ENCODE peak calls at places on chromosome 15, in four cellular contexts. C is AG04450, R is PC-9, O is heart right ventricle. Y is an unnamed sample.

GRCh38 chr15:29818141-29818540 is 4.1 kb downstream of the TJP1 start:
- DNase-seq in O (no peak), C (no peak), R (peak; percentile 62), Y (no peak)

GRCh38 chr15:40918146-40918798 is 10.9 kb upstream of the DLL4 start:
- DNase-seq in R (no peak), O (no peak), C (no peak), Y (no peak)

GRCh38 chr15:28179270-28179669 is 80.2 kb upstream of the OCA2 start:
- DNase-seq in O (no peak), R (no peak), C (no peak), Y (no peak)

GRCh38 chr15:60383008-60383694 is 14.6 kb downstream of the ANXA2 start:
- DNase-seq in R (no peak), C (no peak), O (no peak), Y (no peak)

GRCh38 chr15:80233511-80234080 is 18.4 kb downstream of the CTXND1 start:
- DNase-seq in R (no peak), C (no peak), O (no peak), Y (no peak)

GRCh38 chr15:72850833-72851232 is 67.3 kb upstream of the ADPGK start:
- DNase-seq in R (no peak), C (no peak), O (no peak), Y (no peak)

GRCh38 chr15:70245932-70246622 is 148.4 kb upstream of the TLE3 start:
- DNase-seq in C (no peak), R (peak; percentile 74), O (no peak), Y (no peak)

GRCh38 chr15:56811586-56811985 is 78.3 kb upstream of the ZNF280D start:
- DNase-seq in O (no peak), R (no peak), C (no peak), Y (no peak)

GRCh38 chr15:75578948-75579908 is at the start of gene PTPN9:
- DNase-seq in C (peak; percentile 33), O (peak; percentile 87), R (no peak), Y (no peak)

GRCh38 chr15:33971811-33972210 is 3.5 kb downstream of the CHRM5 start:
- DNase-seq in C (no peak), R (no peak), O (no peak), Y (no peak)

GRCh38 chr15:33980159-33980558 is 11.9 kb downstream of the CHRM5 start:
- DNase-seq in C (no peak), O (no peak), R (no peak), Y (no peak)

GRCh38 chr15:33975023-33975565 is 6.8 kb downstream of the CHRM5 start:
- DNase-seq in R (no peak), O (no peak), C (no peak), Y (no peak)
- TF ChIP-seq CTCF in R (no peak), O (no peak), C (peak; percentile 19), Y (no peak)

GRCh38 chr15:25054943-25055342 is 100.2 kb downstream of the SNRPN start:
- DNase-seq in C (no peak), O (no peak), R (no peak), Y (no peak)
- H3K4me3 ChIP-seq in C (no peak overlapping the region), O (no peak overlapping the region), R (no peak overlapping the region), Y (no peak overlapping the region)

GRCh38 chr15:88191806-88192165 is 64.8 kb downstream of the NTRK3 start:
- DNase-seq in R (no peak), O (no peak), C (no peak), Y (no peak)

GRCh38 chr15:88194162-88194561 is 62.4 kb downstream of the NTRK3 start:
- DNase-seq in R (no peak), O (no peak), C (no peak), Y (no peak)

GRCh38 chr15:88196961-88197360 is 59.6 kb downstream of the NTRK3 start:
- DNase-seq in C (no peak), R (no peak), O (no peak), Y (no peak)

DNA sequence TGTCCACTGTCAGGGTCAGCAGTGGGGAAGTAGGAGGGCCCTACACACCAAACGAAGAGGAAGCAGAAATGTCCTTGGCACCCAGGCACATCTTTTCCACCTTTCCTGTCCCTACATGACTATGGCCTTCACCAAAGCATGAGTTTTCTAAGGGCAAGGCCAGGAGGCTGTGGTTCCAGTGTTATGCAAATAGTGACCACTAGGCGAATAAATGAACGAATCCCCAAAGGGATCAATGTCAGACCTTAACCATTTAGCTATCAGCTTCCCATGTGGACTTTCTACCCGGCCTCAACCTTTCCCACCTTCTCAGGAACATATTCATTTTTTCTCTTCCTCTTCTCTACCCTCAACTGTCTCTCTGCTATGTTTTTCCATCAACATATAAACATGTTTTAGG is 63.1 kb downstream of the NTRK3 start:
- DNase-seq in O (no peak), R (no peak), C (no peak), Y (no peak)
- TF ChIP-seq CTCF in O (no peak), R (peak; percentile 34), C (no peak), Y (peak; percentile 45)

DNA sequence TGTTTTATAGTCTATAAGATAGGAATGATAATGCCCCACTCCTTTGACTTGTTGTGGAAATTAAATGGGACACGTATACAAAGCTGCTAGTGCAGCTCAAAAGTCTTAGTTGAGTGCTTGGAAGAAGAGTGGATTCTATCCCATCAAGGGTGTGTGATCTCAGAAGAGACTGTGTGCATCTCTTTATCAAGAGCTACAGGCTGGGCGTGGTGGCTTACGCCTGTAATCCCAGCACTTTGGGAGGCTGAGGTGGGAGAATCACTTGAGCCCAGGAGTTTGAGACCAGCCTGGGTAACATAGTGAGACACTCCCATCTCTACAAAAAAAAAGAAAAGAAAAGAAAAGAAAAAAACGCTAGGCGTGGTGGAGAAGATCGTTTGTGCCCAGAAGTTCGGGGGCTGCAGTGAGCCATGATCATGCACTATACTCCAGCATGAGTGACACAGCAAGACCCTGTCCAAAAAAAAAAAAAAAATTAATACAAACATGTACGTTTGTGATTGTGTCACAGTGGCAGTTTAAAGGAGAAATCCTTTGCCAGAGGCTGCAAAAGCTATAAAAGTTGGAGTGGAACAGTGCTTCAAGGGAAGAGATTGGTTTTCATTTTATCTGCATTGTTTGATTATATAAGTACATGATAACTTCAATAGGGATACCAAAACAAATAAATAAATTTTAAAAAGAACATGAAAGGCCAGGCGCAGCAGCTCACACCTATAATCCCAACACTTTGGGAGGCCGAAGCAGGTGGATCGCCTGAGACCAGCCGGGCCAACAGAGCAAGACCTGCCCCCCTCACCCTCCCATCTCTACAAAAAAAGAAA is 895 bp upstream of the DIS3L start:
- DNase-seq in O (no peak), R (no peak), C (no peak), Y (no peak)
- H3K4me3 ChIP-seq in O (peak overlapping the region; percentile 80), R (peak overlapping the region; percentile 52), C (peak overlapping the region; percentile 63), Y (peak overlapping the region; percentile 48)

GRCh38 chr15:74500401-74500800 is 39.4 kb upstream of the UBL7 start:
- DNase-seq in O (no peak), R (no peak), C (no peak), Y (no peak)

GRCh38 chr15:74505837-74506514 is 35.0 kb upstream of the ARID3B start:
- DNase-seq in O (no peak), C (no peak), R (no peak), Y (no peak)

GRCh38 chr15:74499366-74499765 is 38.4 kb upstream of the UBL7 start:
- DNase-seq in R (no peak), C (no peak), O (no peak), Y (no peak)

GRCh38 chr15:74504418-74504817 is 36.6 kb upstream of the ARID3B start:
- DNase-seq in R (no peak), C (no peak), O (no peak), Y (no peak)

DNA sequence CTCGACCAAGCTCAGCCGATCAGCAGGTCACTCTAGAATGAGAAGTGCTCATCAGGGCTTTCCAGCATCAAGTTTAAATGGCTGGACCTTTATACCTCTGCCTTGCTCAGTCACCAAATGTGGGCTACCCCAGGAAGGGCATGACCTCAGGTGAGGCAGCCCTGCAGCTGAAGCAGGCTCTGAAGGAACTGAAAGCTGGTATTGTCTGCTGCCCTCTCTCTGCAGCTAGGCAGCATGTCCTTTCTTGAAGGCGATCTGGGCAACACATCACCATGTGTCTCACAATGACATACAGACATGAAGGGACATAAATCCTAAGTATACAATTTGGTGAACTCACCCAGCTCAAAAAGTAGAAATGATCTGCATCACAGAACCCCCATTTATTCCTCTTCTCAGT is 38.7 kb upstream of the ARID3B start:
- DNase-seq in R (no peak), C (no peak), O (no peak), Y (no peak)
- TF ChIP-seq CTCF in R (no peak), C (no peak), O (no peak), Y (peak; percentile 22)